ENCODE peak calls at places on chromosomes 16 and 17, in seven cellular contexts. C, Y, Q, Z, N, M and E are unnamed samples.

GRCh38 chr17:69733171-69734014 is 318.9 kb downstream of the MAP2K6 start:
- DNase-seq in C (peak), Y (peak), Q (peak), Z (no peak), N (peak), M (peak), E (peak)

GRCh38 chr17:50954641-50955121 is 88.5 kb upstream of the TOB1 start:
- DNase-seq in C (no peak), Y (no peak), Q (no peak), Z (no peak), N (no peak), M (no peak), E (no peak)

GRCh38 chr17:79041041-79041570 is 17.1 kb downstream of the C1QTNF1 start:
- DNase-seq in C (no peak), Y (no peak), Q (no peak), Z (no peak), N (no peak), M (no peak), E (no peak)

GRCh38 chr17:18225562-18226283 is at the start of gene LLGL1:
- DNase-seq in C (no peak), Y (no peak), Q (no peak), Z (no peak), N (no peak), M (no peak), E (no peak)

GRCh38 chr17:69175262-69175811 is 33.6 kb upstream of the ABCA6 start:
- DNase-seq in C (no peak), Y (no peak), Q (no peak), Z (no peak), N (no peak), M (no peak), E (no peak)

GRCh38 chr16:81397058-81397878 is 47.3 kb upstream of the CMIP start:
- DNase-seq in C (no peak), Y (no peak), Q (no peak), Z (peak), N (no peak), M (no peak), E (no peak)

GRCh38 chr17:72063756-72064461 is 56.9 kb upstream of the SOX9 start:
- DNase-seq in C (no peak), Y (no peak), Q (no peak), Z (no peak), N (no peak), M (no peak), E (no peak)

GRCh38 chr16:82841108-82841507 is 214.3 kb downstream of the CDH13 start:
- DNase-seq in C (no peak), Y (no peak), Q (no peak), Z (no peak), N (no peak), M (no peak), E (no peak)

GRCh38 chr16:53714080-53715050 is 10.4 kb downstream of the FTO start:
- DNase-seq in C (peak), Y (peak), Q (no peak), Z (no peak), N (no peak), M (no peak), E (no peak)

GRCh38 chr16:75491876-75492275 is 3.4 kb downstream of the CHST6 start:
- DNase-seq in C (no peak), Y (no peak), Q (no peak), Z (no peak), N (no peak), M (peak), E (no peak)

GRCh38 chr17:38485146-38485468 is 56.8 kb downstream of the ARHGAP23 start:
- DNase-seq in C (no peak), Y (no peak), Q (no peak), Z (no peak), N (no peak), M (no peak), E (no peak)

GRCh38 chr16:80670170-80670865 is 129.5 kb downstream of the DYNLRB2 start:
- DNase-seq in C (no peak), Y (no peak), Q (no peak), Z (no peak), N (no peak), M (peak), E (no peak)

GRCh38 chr16:89275837-89276720 is 58.6 kb downstream of the ZNF778 start:
- DNase-seq in C (no peak), Y (no peak), Q (no peak), Z (no peak), N (no peak), M (no peak), E (no peak)

GRCh38 chr16:2148714-2149629 is 547 bp downstream of the RAB26 start:
- DNase-seq in C (no peak), Y (peak), Q (no peak), Z (no peak), N (no peak), M (peak), E (no peak)

GRCh38 chr16:68539704-68540370 is 746 bp downstream of the ZFP90 start:
- DNase-seq in C (peak), Y (peak), Q (no peak), Z (no peak), N (no peak), M (peak), E (no peak)

GRCh38 chr16:50301626-50302471 is 35.5 kb downstream of the ADCY7 start:
- DNase-seq in C (peak), Y (peak), Q (no peak), Z (peak), N (no peak), M (no peak), E (no peak)

GRCh38 chr17:15288859-15289258 is 23.7 kb upstream of the PMP22 start:
- DNase-seq in C (no peak), Y (no peak), Q (no peak), Z (no peak), N (no peak), M (no peak), E (no peak)

DNA sequence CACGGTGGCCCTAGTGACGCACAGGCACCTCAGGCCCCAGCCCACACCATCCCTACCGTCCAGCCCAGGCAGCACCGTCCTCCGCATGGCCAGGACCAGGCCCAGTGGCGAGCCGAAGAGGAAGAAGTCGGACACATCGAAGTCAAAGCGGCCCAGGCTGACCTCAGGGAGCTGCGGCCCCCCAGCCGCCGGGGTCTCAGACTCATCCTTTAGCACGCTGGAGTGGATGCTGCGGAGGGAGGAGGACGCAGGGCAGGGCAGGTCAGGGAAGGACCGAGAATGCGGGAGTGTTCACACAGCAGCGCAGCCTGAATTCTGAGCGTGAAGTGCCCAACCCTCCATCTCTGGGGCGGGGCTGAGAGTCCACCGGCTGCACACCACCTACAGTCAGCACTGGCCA is 30.1 kb downstream of the PIMREG start:
- DNase-seq in C (no peak), Y (no peak), Q (no peak), Z (no peak), N (no peak), M (no peak), E (no peak)
- H3K4me3 ChIP-seq in C (no peak), Y (no peak), Q (no peak), Z (no peak), N (no peak), M (no peak), E (no peak)

DNA sequence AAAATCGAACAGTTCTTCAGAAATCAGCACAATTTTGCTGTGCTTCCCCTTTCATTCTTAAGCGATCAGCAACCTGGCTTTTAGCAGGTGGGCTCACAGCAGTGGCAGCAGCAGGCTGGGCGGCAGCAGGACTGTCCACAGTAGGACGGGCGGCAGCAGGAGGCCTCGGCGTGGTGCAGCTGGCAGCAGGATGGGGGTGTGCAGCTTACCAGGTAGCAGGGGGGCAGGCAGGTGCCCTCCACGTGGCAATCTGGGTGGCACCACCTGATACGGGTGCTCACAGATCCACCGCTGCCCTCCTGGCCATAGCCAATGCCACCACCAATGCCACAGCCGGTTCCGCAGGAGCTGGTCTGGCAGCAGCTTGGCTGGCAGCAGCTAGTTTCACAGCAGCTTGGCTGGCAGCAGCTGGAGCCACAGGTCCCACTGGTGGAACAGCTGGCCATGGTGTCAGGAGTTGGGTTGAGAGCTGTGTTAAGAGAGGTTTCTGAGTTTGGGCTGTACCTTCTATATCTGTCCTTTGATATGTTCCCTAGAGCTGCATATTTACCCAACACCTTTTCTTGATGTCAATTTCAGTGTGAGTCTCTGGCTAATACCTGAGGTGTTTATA is at the start of gene KRTAP1-4:
- DNase-seq in C (no peak), Y (no peak), Q (no peak), Z (no peak), N (no peak), M (no peak), E (no peak)
- TF ChIP-seq CTCF in C (no peak), Y (no peak), Q (no peak), Z (no peak), N (no peak), M (no peak), E (no peak)

GRCh38 chr17:1087381-1088241 is 90.7 kb downstream of the TIMM22 start:
- DNase-seq in C (peak), Y (no peak), Q (peak), Z (peak), N (no peak), M (peak), E (no peak)
- H3K4me3 ChIP-seq in C (no peak), Y (no peak), Q (peak), Z (no peak), N (no peak), M (no peak), E (no peak)

GRCh38 chr17:32769846-32770245 is 107.1 kb downstream of the MYO1D start:
- DNase-seq in C (no peak), Y (peak), Q (no peak), Z (no peak), N (no peak), M (no peak), E (no peak)
- TF ChIP-seq CTCF in C (no peak), Y (no peak), Q (no peak), Z (no peak), N (no peak), M (peak), E (no peak)

GRCh38 chr17:74970395-74970794 is 2.2 kb downstream of the HID1 start:
- DNase-seq in C (no peak), Y (no peak), Q (peak), Z (no peak), N (no peak), M (no peak), E (no peak)
- H3K4me3 ChIP-seq in C (no peak), Y (no peak), Q (peak), Z (no peak), N (no peak), M (no peak), E (no peak)

DNA sequence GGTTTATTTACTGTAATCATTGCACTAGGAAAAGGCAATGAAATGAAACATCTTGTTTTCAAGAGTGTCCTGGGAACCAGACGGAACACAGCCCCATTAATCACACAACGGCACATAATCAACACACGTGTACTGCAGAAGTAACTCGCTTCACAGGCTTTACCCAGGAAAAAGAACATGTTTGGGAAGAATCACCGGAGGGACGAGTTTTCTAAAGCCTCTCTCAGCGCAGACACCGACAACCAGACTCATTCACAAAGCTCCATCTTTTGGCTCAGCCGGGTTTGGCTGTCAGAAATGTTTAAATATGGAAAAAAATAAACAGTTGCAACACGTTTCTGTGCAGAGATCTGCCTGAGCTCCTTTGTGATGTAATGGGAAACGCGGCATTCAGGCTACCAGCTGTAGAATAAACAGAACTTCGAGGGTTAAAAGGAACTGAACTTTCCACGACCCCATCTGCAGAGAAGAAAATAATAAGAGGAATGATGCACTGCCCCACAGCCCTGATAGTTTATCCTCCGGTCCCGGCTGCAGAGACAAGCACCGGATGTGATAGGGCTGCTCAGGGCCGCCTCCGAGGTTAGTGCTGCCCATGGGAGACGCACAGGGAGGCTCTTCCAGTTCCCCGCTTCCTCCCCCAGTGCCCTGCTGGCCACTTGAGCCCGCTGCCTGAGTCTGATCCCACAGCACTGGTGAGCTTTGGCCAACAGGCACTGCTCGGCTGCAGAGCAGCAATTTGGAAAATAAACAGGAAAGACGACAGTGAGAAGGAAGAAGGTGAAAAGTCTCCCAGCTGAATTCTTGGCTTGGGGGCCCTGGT is 119.8 kb downstream of the HIC1 start:
- DNase-seq in C (peak), Y (peak), Q (peak), Z (peak), N (peak), M (no peak), E (no peak)
- TF ChIP-seq CTCF in C (peak), Y (peak), Q (no peak), Z (no peak), N (no peak), M (no peak), E (no peak)

GRCh38 chr16:9097266-9098219 is 6.1 kb downstream of the HAPSTR1 start:
- DNase-seq in C (no peak), Y (no peak), Q (no peak), Z (no peak), N (no peak), M (no peak), E (no peak)
- H3K4me3 ChIP-seq in C (no peak), Y (no peak), Q (peak), Z (no peak), N (no peak), M (no peak), E (no peak)

GRCh38 chr17:46086821-46087220 is 87.8 kb downstream of the STH start:
- DNase-seq in C (no peak), Y (no peak), Q (no peak), Z (no peak), N (no peak), M (no peak), E (no peak)
- TF ChIP-seq CTCF in C (no peak), Y (no peak), Q (no peak), Z (no peak), N (no peak), M (no peak), E (no peak)

GRCh38 chr17:8776861-8777260 is 18.5 kb upstream of the SPDYE4 start:
- DNase-seq in C (no peak), Y (no peak), Q (no peak), Z (no peak), N (no peak), M (no peak), E (no peak)

GRCh38 chr17:8785547-8786412 is 13.4 kb downstream of the MFSD6L start:
- DNase-seq in C (peak), Y (peak), Q (peak), Z (peak), N (peak), M (peak), E (peak)

DNA sequence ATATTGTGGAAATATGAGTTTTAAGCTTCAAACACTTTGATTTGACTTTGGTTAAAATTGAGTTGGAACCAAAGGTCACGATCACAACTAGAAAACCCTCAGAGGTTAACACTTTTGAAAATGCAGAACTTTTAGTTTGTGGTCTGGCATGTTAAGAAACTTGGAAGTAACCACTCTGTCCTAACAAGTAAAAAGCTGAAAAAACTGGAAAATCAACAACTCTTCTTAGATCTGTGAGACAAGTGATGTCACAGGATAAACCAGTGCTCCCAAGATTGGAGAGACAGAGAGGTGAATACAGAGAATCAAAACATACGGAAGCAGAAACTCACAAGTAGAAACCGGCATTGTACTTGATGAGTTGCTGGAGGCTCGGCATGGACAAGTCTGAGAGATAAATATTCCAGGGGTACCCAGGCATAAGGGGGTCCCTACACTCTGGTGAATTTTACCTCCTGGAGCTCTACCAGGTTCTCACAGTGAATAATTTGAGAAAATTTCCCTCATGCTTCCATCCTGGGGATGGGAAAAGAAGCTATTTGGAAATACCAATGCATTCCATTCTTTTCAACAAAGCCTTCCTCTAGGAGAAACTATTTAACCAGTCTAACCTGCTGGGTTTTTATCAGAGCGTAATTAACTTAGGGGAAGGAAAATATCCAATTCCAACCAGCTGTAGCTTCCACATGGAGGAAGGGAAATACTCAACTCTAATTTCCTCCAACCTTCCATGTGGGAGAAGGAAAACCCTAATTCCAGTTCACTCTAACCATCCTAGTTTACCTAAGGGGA is 17.2 kb downstream of the MFSD6L start:
- DNase-seq in C (no peak), Y (no peak), Q (no peak), Z (no peak), N (no peak), M (no peak), E (no peak)
- H3K4me3 ChIP-seq in C (no peak), Y (no peak), Q (no peak), Z (no peak), N (no peak), M (no peak), E (no peak)

GRCh38 chr17:4161179-4161559 is 18.2 kb downstream of the CYB5D2 start:
- DNase-seq in C (peak), Y (peak), Q (no peak), Z (no peak), N (peak), M (no peak), E (peak)
- TF ChIP-seq CTCF in C (peak), Y (peak), Q (no peak), Z (no peak), N (peak), M (no peak), E (peak)